ENCODE peak calls at places on chromosomes 1 and 21, in five cellular contexts. One of them, this sample, is unnamed.

GRCh38 chr1:77655431-77655974 is 27.0 kb downstream of the ZZZ3 start:
- DNase-seq in uterus: no peak
- DNase-seq in type B pancreatic cell: no peak
- DNase-seq in A549: peak
- DNase-seq in tibial nerve: no peak
- DNase-seq in this sample: no peak

GRCh38 chr1:212618466-212619210 is 10.1 kb downstream of the ATF3 start:
- DNase-seq in uterus: no peak
- DNase-seq in type B pancreatic cell: no peak
- DNase-seq in A549: no peak
- DNase-seq in tibial nerve: no peak
- DNase-seq in this sample: peak

GRCh38 chr1:56378376-56379070 is 200.8 kb downstream of the PLPP3 start:
- DNase-seq in uterus: peak
- DNase-seq in type B pancreatic cell: no peak
- DNase-seq in A549: no peak
- DNase-seq in tibial nerve: no peak
- DNase-seq in this sample: no peak

GRCh38 chr1:179031855-179032513 is 6.3 kb downstream of the FAM20B start:
- DNase-seq in uterus: no peak
- DNase-seq in type B pancreatic cell: no peak
- DNase-seq in A549: no peak
- DNase-seq in tibial nerve: no peak
- DNase-seq in this sample: no peak

GRCh38 chr1:232510367-232511110 is 119.4 kb downstream of the SIPA1L2 start:
- DNase-seq in uterus: no peak
- DNase-seq in type B pancreatic cell: no peak
- DNase-seq in A549: no peak
- DNase-seq in tibial nerve: no peak
- DNase-seq in this sample: no peak

GRCh38 chr1:238409191-238409846 is 518.6 kb upstream of the ZP4 start:
- DNase-seq in uterus: no peak
- DNase-seq in type B pancreatic cell: no peak
- DNase-seq in A549: no peak
- DNase-seq in tibial nerve: peak
- DNase-seq in this sample: no peak

GRCh38 chr21:45494851-45495680 is 47.2 kb downstream of the SLC19A1 start:
- DNase-seq in uterus: no peak
- DNase-seq in type B pancreatic cell: no peak
- DNase-seq in A549: no peak
- DNase-seq in tibial nerve: no peak
- DNase-seq in this sample: no peak

GRCh38 chr1:87197156-87197555 is 131.5 kb upstream of the LMO4 start:
- DNase-seq in uterus: no peak
- DNase-seq in type B pancreatic cell: no peak
- DNase-seq in A549: no peak
- DNase-seq in tibial nerve: no peak
- DNase-seq in this sample: no peak

GRCh38 chr1:183953031-183953430 is 84.5 kb downstream of the COLGALT2 start:
- DNase-seq in uterus: no peak
- DNase-seq in type B pancreatic cell: no peak
- DNase-seq in A549: no peak
- DNase-seq in tibial nerve: no peak
- DNase-seq in this sample: no peak

GRCh38 chr21:35026617-35027557 is 22.2 kb downstream of the RUNX1 start:
- DNase-seq in uterus: peak
- DNase-seq in type B pancreatic cell: no peak
- DNase-seq in A549: peak
- DNase-seq in tibial nerve: peak
- DNase-seq in this sample: no peak

GRCh38 chr1:162406811-162407210 is 5.1 kb downstream of the SH2D1B start:
- DNase-seq in uterus: no peak
- DNase-seq in type B pancreatic cell: no peak
- DNase-seq in A549: no peak
- DNase-seq in tibial nerve: no peak
- DNase-seq in this sample: no peak

GRCh38 chr1:50873458-50874187 is 86.4 kb downstream of the FAF1 start:
- DNase-seq in uterus: no peak
- DNase-seq in type B pancreatic cell: no peak
- DNase-seq in A549: peak
- DNase-seq in tibial nerve: peak
- DNase-seq in this sample: no peak

GRCh38 chr1:160813215-160813614 is 17.2 kb downstream of the LY9 start:
- DNase-seq in uterus: no peak
- DNase-seq in type B pancreatic cell: no peak
- DNase-seq in A549: peak
- DNase-seq in tibial nerve: no peak
- DNase-seq in this sample: no peak

GRCh38 chr1:15100369-15101111 is 53.0 kb upstream of the TMEM51 start:
- DNase-seq in uterus: peak
- DNase-seq in type B pancreatic cell: no peak
- DNase-seq in A549: peak
- DNase-seq in tibial nerve: peak
- DNase-seq in this sample: peak

GRCh38 chr1:198605426-198605825 is 33.4 kb upstream of the PTPRC start:
- DNase-seq in uterus: no peak
- DNase-seq in type B pancreatic cell: no peak
- DNase-seq in A549: no peak
- DNase-seq in tibial nerve: no peak
- DNase-seq in this sample: no peak

GRCh38 chr1:55375617-55376258 is 160.6 kb upstream of the USP24 start:
- DNase-seq in uterus: peak
- DNase-seq in type B pancreatic cell: no peak
- DNase-seq in A549: peak
- DNase-seq in tibial nerve: peak
- DNase-seq in this sample: no peak

GRCh38 chr1:117860906-117861610 is 68.4 kb downstream of the GDAP2 start:
- DNase-seq in uterus: no peak
- DNase-seq in type B pancreatic cell: no peak
- DNase-seq in A549: no peak
- DNase-seq in tibial nerve: no peak
- DNase-seq in this sample: no peak

GRCh38 chr1:156959414-156959813 is 39.0 kb downstream of the LRRC71 start:
- DNase-seq in uterus: no peak
- DNase-seq in type B pancreatic cell: no peak
- DNase-seq in A549: no peak
- DNase-seq in tibial nerve: no peak
- DNase-seq in this sample: no peak

GRCh38 chr21:25133939-25134338 is 473.3 kb downstream of the MRPL39 start:
- DNase-seq in uterus: no peak
- DNase-seq in type B pancreatic cell: no peak
- DNase-seq in A549: no peak
- DNase-seq in tibial nerve: no peak
- DNase-seq in this sample: no peak

GRCh38 chr1:62294211-62294610 is 25.0 kb downstream of the KANK4 start:
- DNase-seq in uterus: no peak
- DNase-seq in type B pancreatic cell: no peak
- DNase-seq in A549: peak
- DNase-seq in tibial nerve: no peak
- DNase-seq in this sample: no peak

GRCh38 chr1:45196863-45197262 is 9.5 kb downstream of the ZSWIM5 start:
- DNase-seq in uterus: no peak
- DNase-seq in type B pancreatic cell: no peak
- DNase-seq in A549: no peak
- DNase-seq in tibial nerve: no peak
- DNase-seq in this sample: no peak

GRCh38 chr1:84253891-84254290 is 47.6 kb upstream of the SAMD13 start:
- DNase-seq in uterus: no peak
- DNase-seq in type B pancreatic cell: no peak
- DNase-seq in A549: peak
- DNase-seq in tibial nerve: no peak
- DNase-seq in this sample: no peak

GRCh38 chr1:165080253-165080896 is 276.1 kb downstream of the LMX1A start:
- DNase-seq in uterus: no peak
- DNase-seq in type B pancreatic cell: no peak
- DNase-seq in A549: no peak
- DNase-seq in tibial nerve: no peak
- DNase-seq in this sample: no peak

GRCh38 chr21:34243562-34243961 is 120.2 kb upstream of the KCNE2 start:
- DNase-seq in uterus: no peak
- DNase-seq in type B pancreatic cell: no peak
- DNase-seq in A549: peak
- DNase-seq in tibial nerve: no peak
- DNase-seq in this sample: no peak

GRCh38 chr21:37658121-37658993 is 257.9 kb downstream of the KCNJ6 start:
- DNase-seq in uterus: no peak
- DNase-seq in type B pancreatic cell: no peak
- DNase-seq in A549: no peak
- DNase-seq in tibial nerve: no peak
- DNase-seq in this sample: no peak

GRCh38 chr1:212858055-212858460 is at the start of gene FLVCR1:
- DNase-seq in uterus: peak
- DNase-seq in type B pancreatic cell: peak
- DNase-seq in A549: peak
- DNase-seq in tibial nerve: peak
- DNase-seq in this sample: peak

GRCh38 chr1:31372961-31373896 is at the start of gene FABP3:
- DNase-seq in uterus: peak
- DNase-seq in type B pancreatic cell: peak
- DNase-seq in A549: no peak
- DNase-seq in tibial nerve: peak
- DNase-seq in this sample: no peak

GRCh38 chr1:63729227-63729620 is 44.6 kb upstream of the ROR1 start:
- DNase-seq in uterus: no peak
- DNase-seq in type B pancreatic cell: no peak
- DNase-seq in A549: no peak
- DNase-seq in tibial nerve: no peak
- DNase-seq in this sample: no peak

GRCh38 chr1:53615101-53615500 is 123.9 kb downstream of the GLIS1 start:
- DNase-seq in uterus: no peak
- DNase-seq in type B pancreatic cell: peak
- DNase-seq in A549: no peak
- DNase-seq in tibial nerve: no peak
- DNase-seq in this sample: no peak

GRCh38 chr1:153796786-153797659 is 21.8 kb downstream of the SLC27A3 start:
- DNase-seq in uterus: peak
- DNase-seq in type B pancreatic cell: no peak
- DNase-seq in A549: peak
- DNase-seq in tibial nerve: peak
- DNase-seq in this sample: peak

GRCh38 chr1:71521655-71522264 is 440.9 kb upstream of the ZRANB2 start:
- DNase-seq in uterus: no peak
- DNase-seq in type B pancreatic cell: no peak
- DNase-seq in A549: peak
- DNase-seq in tibial nerve: peak
- DNase-seq in this sample: no peak

GRCh38 chr1:168348146-168348709 is 67.6 kb downstream of the TBX19 start:
- DNase-seq in uterus: no peak
- DNase-seq in type B pancreatic cell: no peak
- DNase-seq in A549: peak
- DNase-seq in tibial nerve: no peak
- DNase-seq in this sample: no peak

DNA sequence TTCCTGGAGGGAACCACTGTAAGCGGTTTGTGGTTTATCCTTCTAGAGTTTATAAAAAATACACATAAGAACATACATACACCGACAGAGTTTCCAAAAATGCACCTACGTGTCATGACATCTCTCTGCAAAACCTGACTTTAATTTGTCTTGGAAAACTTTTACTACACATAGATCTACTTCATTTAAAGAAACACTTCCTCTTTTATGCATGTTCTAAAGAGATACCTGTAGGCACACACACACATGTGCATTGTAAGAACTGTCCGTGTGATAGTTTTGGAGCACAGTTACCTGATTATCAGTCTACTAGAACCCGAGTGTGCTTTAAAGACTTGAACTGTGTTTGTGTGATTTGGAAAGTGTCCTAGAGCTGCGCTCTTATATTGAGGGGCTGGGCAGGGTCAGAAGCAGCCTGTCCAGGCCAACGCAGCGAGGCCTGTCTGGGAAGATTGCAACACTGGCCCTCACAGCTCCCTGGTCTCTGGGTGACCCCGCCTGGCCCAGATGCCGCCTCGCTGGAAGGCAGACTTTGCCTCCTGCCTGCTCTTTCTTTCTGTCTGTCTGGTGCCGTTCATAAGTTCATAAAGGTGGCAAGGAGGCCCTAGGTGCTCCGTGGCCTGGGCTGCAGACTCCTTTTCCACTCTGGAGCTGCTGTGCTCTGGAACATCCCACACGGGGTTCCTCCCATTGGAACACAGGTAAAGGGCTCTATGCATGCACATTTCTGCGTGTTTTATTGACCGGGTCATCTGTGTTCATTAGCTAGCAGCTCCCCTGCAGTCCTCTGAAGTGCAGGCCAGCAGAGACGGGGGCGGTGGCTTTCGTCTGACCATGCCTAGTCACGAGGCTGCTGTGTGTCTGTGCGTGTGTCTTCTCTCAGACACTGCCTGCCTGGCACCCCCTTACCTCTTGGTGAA is 46.3 kb downstream of the AGPAT3 start:
- DNase-seq in uterus: no peak
- DNase-seq in type B pancreatic cell: no peak
- DNase-seq in A549: no peak
- DNase-seq in tibial nerve: no peak
- DNase-seq in this sample: no peak
- TF ChIP-seq CTCF in uterus: no peak
- TF ChIP-seq CTCF in type B pancreatic cell: no peak
- TF ChIP-seq CTCF in A549: no peak
- TF ChIP-seq CTCF in tibial nerve: no peak
- TF ChIP-seq CTCF in this sample: no peak

GRCh38 chr1:91792393-91793032 is 93.4 kb downstream of the TGFBR3 start:
- DNase-seq in uterus: no peak
- DNase-seq in type B pancreatic cell: no peak
- DNase-seq in A549: no peak
- DNase-seq in tibial nerve: no peak
- DNase-seq in this sample: no peak
- TF ChIP-seq CTCF in uterus: peak
- TF ChIP-seq CTCF in type B pancreatic cell: peak
- TF ChIP-seq CTCF in A549: no peak
- TF ChIP-seq CTCF in tibial nerve: no peak
- TF ChIP-seq CTCF in this sample: peak

GRCh38 chr1:229377429-229377828 is 34.6 kb upstream of the CCSAP start:
- DNase-seq in uterus: no peak
- DNase-seq in type B pancreatic cell: no peak
- DNase-seq in A549: no peak
- DNase-seq in tibial nerve: no peak
- DNase-seq in this sample: no peak
- TF ChIP-seq CTCF in uterus: no peak
- TF ChIP-seq CTCF in type B pancreatic cell: no peak
- TF ChIP-seq CTCF in A549: no peak
- TF ChIP-seq CTCF in tibial nerve: no peak
- TF ChIP-seq CTCF in this sample: no peak

DNA sequence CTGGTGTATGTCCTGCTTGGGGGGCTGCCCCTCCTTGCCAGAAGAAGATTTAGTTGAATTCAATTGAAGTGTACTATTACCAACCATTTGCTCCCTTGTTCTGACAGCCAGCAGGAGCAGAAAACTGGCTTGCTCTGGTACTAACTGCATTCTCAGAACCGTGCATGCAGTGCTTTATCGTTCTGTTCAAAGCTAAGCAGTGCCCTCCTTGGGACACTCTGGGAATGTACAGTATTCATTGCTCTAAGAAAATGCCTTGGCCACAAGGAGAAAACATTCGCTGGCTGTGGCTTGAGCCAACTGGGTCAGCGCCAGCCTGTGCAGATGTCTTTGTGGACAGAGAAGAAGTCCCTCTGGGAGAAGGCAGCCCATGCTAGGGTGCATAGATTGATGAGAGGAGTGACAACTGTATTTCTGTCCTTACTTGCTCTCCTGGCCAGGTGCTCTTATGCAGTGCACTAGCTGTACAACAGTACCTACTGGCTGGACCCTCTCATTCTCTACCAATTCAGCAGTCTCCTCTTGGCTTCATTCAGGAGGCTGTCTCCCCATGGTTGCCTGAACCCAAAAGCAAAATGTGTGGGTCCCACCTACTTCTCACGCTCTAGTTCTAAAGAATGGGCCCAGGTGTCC is 61.5 kb upstream of the DIRAS3 start:
- DNase-seq in uterus: peak
- DNase-seq in type B pancreatic cell: no peak
- DNase-seq in A549: peak
- DNase-seq in tibial nerve: peak
- DNase-seq in this sample: peak
- TF ChIP-seq CTCF in uterus: peak
- TF ChIP-seq CTCF in type B pancreatic cell: peak
- TF ChIP-seq CTCF in A549: peak
- TF ChIP-seq CTCF in tibial nerve: peak
- TF ChIP-seq CTCF in this sample: peak

This sample was measured in D721Med.